ENCODE peak calls at places on chromosomes 5 and 9, in seven cellular contexts. One of them, this sample, is unnamed.
A peak's percentile ranks its signal among the peaks of the same experiment; 100 is the strongest.

GRCh38 chr5:30279237-30279636 is 914.2 kb upstream of the CDH6 start:
- DNase-seq in AG09319: no peak
- DNase-seq in stimulated activated CD8-positive, alpha-beta memory T cell treated with anti-CD3 and anti-CD28 coated beads, Interleukin-2, amount 100 ng/mL, for 1 hour: no peak
- DNase-seq in stimulated activated CD4-positive, alpha-beta T cell treated with anti-CD3 and anti-CD28 coated beads, Interleukin-1b, Interleukin-23, amount 100 ng/mL, for 24 hours: no peak
- DNase-seq in A549: no peak
- DNase-seq in nucleus accumbens: no peak
- DNase-seq in HTR-8/SVneo: peak; percentile 64
- DNase-seq in this sample: peak; percentile 79

GRCh38 chr9:132575005-132575609 is 7.3 kb upstream of the BARHL1 start:
- DNase-seq in AG09319: peak; percentile 24
- DNase-seq in stimulated activated CD8-positive, alpha-beta memory T cell treated with anti-CD3 and anti-CD28 coated beads, Interleukin-2, amount 100 ng/mL, for 1 hour: peak; percentile 13
- DNase-seq in stimulated activated CD4-positive, alpha-beta T cell treated with anti-CD3 and anti-CD28 coated beads, Interleukin-1b, Interleukin-23, amount 100 ng/mL, for 24 hours: no peak
- DNase-seq in A549: peak; percentile 88
- DNase-seq in nucleus accumbens: peak; percentile 31
- DNase-seq in HTR-8/SVneo: peak; percentile 79
- DNase-seq in this sample: peak; percentile 64

GRCh38 chr5:179416906-179417470 is 71.7 kb upstream of the ADAMTS2 start:
- DNase-seq in AG09319: no peak
- DNase-seq in stimulated activated CD8-positive, alpha-beta memory T cell treated with anti-CD3 and anti-CD28 coated beads, Interleukin-2, amount 100 ng/mL, for 1 hour: no peak
- DNase-seq in stimulated activated CD4-positive, alpha-beta T cell treated with anti-CD3 and anti-CD28 coated beads, Interleukin-1b, Interleukin-23, amount 100 ng/mL, for 24 hours: no peak
- DNase-seq in A549: no peak
- DNase-seq in nucleus accumbens: no peak
- DNase-seq in HTR-8/SVneo: no peak
- DNase-seq in this sample: no peak

GRCh38 chr5:54772232-54773168 is 212.9 kb downstream of the ESM1 start:
- DNase-seq in AG09319: no peak
- DNase-seq in stimulated activated CD8-positive, alpha-beta memory T cell treated with anti-CD3 and anti-CD28 coated beads, Interleukin-2, amount 100 ng/mL, for 1 hour: no peak
- DNase-seq in stimulated activated CD4-positive, alpha-beta T cell treated with anti-CD3 and anti-CD28 coated beads, Interleukin-1b, Interleukin-23, amount 100 ng/mL, for 24 hours: no peak
- DNase-seq in A549: no peak
- DNase-seq in nucleus accumbens: no peak
- DNase-seq in HTR-8/SVneo: no peak
- DNase-seq in this sample: no peak

GRCh38 chr5:173926359-173926758 is 38.2 kb downstream of the CPEB4 start:
- DNase-seq in AG09319: no peak
- DNase-seq in stimulated activated CD8-positive, alpha-beta memory T cell treated with anti-CD3 and anti-CD28 coated beads, Interleukin-2, amount 100 ng/mL, for 1 hour: no peak
- DNase-seq in stimulated activated CD4-positive, alpha-beta T cell treated with anti-CD3 and anti-CD28 coated beads, Interleukin-1b, Interleukin-23, amount 100 ng/mL, for 24 hours: no peak
- DNase-seq in A549: no peak
- DNase-seq in nucleus accumbens: no peak
- DNase-seq in HTR-8/SVneo: no peak
- DNase-seq in this sample: peak; percentile 21

GRCh38 chr9:18605763-18606162 is 131.8 kb downstream of the ADAMTSL1 start:
- DNase-seq in AG09319: peak; percentile 42
- DNase-seq in stimulated activated CD8-positive, alpha-beta memory T cell treated with anti-CD3 and anti-CD28 coated beads, Interleukin-2, amount 100 ng/mL, for 1 hour: no peak
- DNase-seq in stimulated activated CD4-positive, alpha-beta T cell treated with anti-CD3 and anti-CD28 coated beads, Interleukin-1b, Interleukin-23, amount 100 ng/mL, for 24 hours: no peak
- DNase-seq in A549: no peak
- DNase-seq in nucleus accumbens: no peak
- DNase-seq in HTR-8/SVneo: no peak
- DNase-seq in this sample: peak; percentile 71

GRCh38 chr9:127783111-127783621 is 2.7 kb upstream of the CDK9 start:
- DNase-seq in AG09319: no peak
- DNase-seq in stimulated activated CD8-positive, alpha-beta memory T cell treated with anti-CD3 and anti-CD28 coated beads, Interleukin-2, amount 100 ng/mL, for 1 hour: peak; percentile 54
- DNase-seq in stimulated activated CD4-positive, alpha-beta T cell treated with anti-CD3 and anti-CD28 coated beads, Interleukin-1b, Interleukin-23, amount 100 ng/mL, for 24 hours: no peak
- DNase-seq in A549: no peak
- DNase-seq in nucleus accumbens: no peak
- DNase-seq in HTR-8/SVneo: no peak
- DNase-seq in this sample: no peak

GRCh38 chr9:115808695-115809094 is 344.9 kb upstream of the PAPPA start:
- DNase-seq in AG09319: peak; percentile 18
- DNase-seq in stimulated activated CD8-positive, alpha-beta memory T cell treated with anti-CD3 and anti-CD28 coated beads, Interleukin-2, amount 100 ng/mL, for 1 hour: no peak
- DNase-seq in stimulated activated CD4-positive, alpha-beta T cell treated with anti-CD3 and anti-CD28 coated beads, Interleukin-1b, Interleukin-23, amount 100 ng/mL, for 24 hours: no peak
- DNase-seq in A549: no peak
- DNase-seq in nucleus accumbens: no peak
- DNase-seq in HTR-8/SVneo: no peak
- DNase-seq in this sample: peak; percentile 71

GRCh38 chr5:56383761-56384160 is 150.6 kb upstream of the ANKRD55 start:
- DNase-seq in AG09319: no peak
- DNase-seq in stimulated activated CD8-positive, alpha-beta memory T cell treated with anti-CD3 and anti-CD28 coated beads, Interleukin-2, amount 100 ng/mL, for 1 hour: no peak
- DNase-seq in stimulated activated CD4-positive, alpha-beta T cell treated with anti-CD3 and anti-CD28 coated beads, Interleukin-1b, Interleukin-23, amount 100 ng/mL, for 24 hours: no peak
- DNase-seq in A549: no peak
- DNase-seq in nucleus accumbens: no peak
- DNase-seq in HTR-8/SVneo: no peak
- DNase-seq in this sample: no peak

GRCh38 chr5:90386099-90386710 is 23.4 kb downstream of the CETN3 start:
- DNase-seq in AG09319: no peak
- DNase-seq in stimulated activated CD8-positive, alpha-beta memory T cell treated with anti-CD3 and anti-CD28 coated beads, Interleukin-2, amount 100 ng/mL, for 1 hour: no peak
- DNase-seq in stimulated activated CD4-positive, alpha-beta T cell treated with anti-CD3 and anti-CD28 coated beads, Interleukin-1b, Interleukin-23, amount 100 ng/mL, for 24 hours: no peak
- DNase-seq in A549: no peak
- DNase-seq in nucleus accumbens: no peak
- DNase-seq in HTR-8/SVneo: no peak
- DNase-seq in this sample: peak; percentile 22

GRCh38 chr5:2906302-2907090 is 155.0 kb upstream of the IRX2 start:
- DNase-seq in AG09319: no peak
- DNase-seq in stimulated activated CD8-positive, alpha-beta memory T cell treated with anti-CD3 and anti-CD28 coated beads, Interleukin-2, amount 100 ng/mL, for 1 hour: no peak
- DNase-seq in stimulated activated CD4-positive, alpha-beta T cell treated with anti-CD3 and anti-CD28 coated beads, Interleukin-1b, Interleukin-23, amount 100 ng/mL, for 24 hours: no peak
- DNase-seq in A549: no peak
- DNase-seq in nucleus accumbens: no peak
- DNase-seq in HTR-8/SVneo: no peak
- DNase-seq in this sample: no peak

GRCh38 chr5:172731286-172732073 is 39.5 kb downstream of the DUSP1 start:
- DNase-seq in AG09319: no peak
- DNase-seq in stimulated activated CD8-positive, alpha-beta memory T cell treated with anti-CD3 and anti-CD28 coated beads, Interleukin-2, amount 100 ng/mL, for 1 hour: no peak
- DNase-seq in stimulated activated CD4-positive, alpha-beta T cell treated with anti-CD3 and anti-CD28 coated beads, Interleukin-1b, Interleukin-23, amount 100 ng/mL, for 24 hours: no peak
- DNase-seq in A549: peak; percentile 53
- DNase-seq in nucleus accumbens: no peak
- DNase-seq in HTR-8/SVneo: no peak
- DNase-seq in this sample: no peak

GRCh38 chr9:106696804-106697203 is 166.2 kb upstream of the ZNF462 start:
- DNase-seq in AG09319: no peak
- DNase-seq in stimulated activated CD8-positive, alpha-beta memory T cell treated with anti-CD3 and anti-CD28 coated beads, Interleukin-2, amount 100 ng/mL, for 1 hour: no peak
- DNase-seq in stimulated activated CD4-positive, alpha-beta T cell treated with anti-CD3 and anti-CD28 coated beads, Interleukin-1b, Interleukin-23, amount 100 ng/mL, for 24 hours: no peak
- DNase-seq in A549: no peak
- DNase-seq in nucleus accumbens: no peak
- DNase-seq in HTR-8/SVneo: no peak
- DNase-seq in this sample: no peak

GRCh38 chr5:102296229-102296817 is at the start of gene SLCO4C1:
- DNase-seq in AG09319: no peak
- DNase-seq in stimulated activated CD8-positive, alpha-beta memory T cell treated with anti-CD3 and anti-CD28 coated beads, Interleukin-2, amount 100 ng/mL, for 1 hour: peak; percentile 44
- DNase-seq in stimulated activated CD4-positive, alpha-beta T cell treated with anti-CD3 and anti-CD28 coated beads, Interleukin-1b, Interleukin-23, amount 100 ng/mL, for 24 hours: peak; percentile 37
- DNase-seq in A549: peak; percentile 61
- DNase-seq in nucleus accumbens: peak; percentile 23
- DNase-seq in HTR-8/SVneo: peak; percentile 58
- DNase-seq in this sample: peak; percentile 58

GRCh38 chr9:124950050-124950718 is 9.3 kb upstream of the GOLGA1 start:
- DNase-seq in AG09319: no peak
- DNase-seq in stimulated activated CD8-positive, alpha-beta memory T cell treated with anti-CD3 and anti-CD28 coated beads, Interleukin-2, amount 100 ng/mL, for 1 hour: no peak
- DNase-seq in stimulated activated CD4-positive, alpha-beta T cell treated with anti-CD3 and anti-CD28 coated beads, Interleukin-1b, Interleukin-23, amount 100 ng/mL, for 24 hours: no peak
- DNase-seq in A549: no peak
- DNase-seq in nucleus accumbens: no peak
- DNase-seq in HTR-8/SVneo: no peak
- DNase-seq in this sample: no peak

GRCh38 chr9:15469406-15469805 is 41.4 kb downstream of the PSIP1 start:
- DNase-seq in AG09319: no peak
- DNase-seq in stimulated activated CD8-positive, alpha-beta memory T cell treated with anti-CD3 and anti-CD28 coated beads, Interleukin-2, amount 100 ng/mL, for 1 hour: no peak
- DNase-seq in stimulated activated CD4-positive, alpha-beta T cell treated with anti-CD3 and anti-CD28 coated beads, Interleukin-1b, Interleukin-23, amount 100 ng/mL, for 24 hours: no peak
- DNase-seq in A549: no peak
- DNase-seq in nucleus accumbens: no peak
- DNase-seq in HTR-8/SVneo: no peak
- DNase-seq in this sample: no peak

GRCh38 chr5:135462304-135462703 is 10.2 kb upstream of the TIFAB start:
- DNase-seq in AG09319: no peak
- DNase-seq in stimulated activated CD8-positive, alpha-beta memory T cell treated with anti-CD3 and anti-CD28 coated beads, Interleukin-2, amount 100 ng/mL, for 1 hour: no peak
- DNase-seq in stimulated activated CD4-positive, alpha-beta T cell treated with anti-CD3 and anti-CD28 coated beads, Interleukin-1b, Interleukin-23, amount 100 ng/mL, for 24 hours: peak; percentile 8
- DNase-seq in A549: peak; percentile 82
- DNase-seq in nucleus accumbens: no peak
- DNase-seq in HTR-8/SVneo: peak; percentile 75
- DNase-seq in this sample: peak; percentile 39

GRCh38 chr9:71271602-71272001 is 150.2 kb upstream of the TRPM3 start:
- DNase-seq in AG09319: no peak
- DNase-seq in stimulated activated CD8-positive, alpha-beta memory T cell treated with anti-CD3 and anti-CD28 coated beads, Interleukin-2, amount 100 ng/mL, for 1 hour: no peak
- DNase-seq in stimulated activated CD4-positive, alpha-beta T cell treated with anti-CD3 and anti-CD28 coated beads, Interleukin-1b, Interleukin-23, amount 100 ng/mL, for 24 hours: no peak
- DNase-seq in A549: no peak
- DNase-seq in nucleus accumbens: no peak
- DNase-seq in HTR-8/SVneo: no peak
- DNase-seq in this sample: no peak

GRCh38 chr5:116451905-116452450 is 122.6 kb downstream of the SEMA6A start:
- DNase-seq in AG09319: no peak
- DNase-seq in stimulated activated CD8-positive, alpha-beta memory T cell treated with anti-CD3 and anti-CD28 coated beads, Interleukin-2, amount 100 ng/mL, for 1 hour: no peak
- DNase-seq in stimulated activated CD4-positive, alpha-beta T cell treated with anti-CD3 and anti-CD28 coated beads, Interleukin-1b, Interleukin-23, amount 100 ng/mL, for 24 hours: no peak
- DNase-seq in A549: no peak
- DNase-seq in nucleus accumbens: no peak
- DNase-seq in HTR-8/SVneo: no peak
- DNase-seq in this sample: peak; percentile 4

GRCh38 chr9:112820886-112821285 is 69.8 kb downstream of the SLC46A2 start:
- DNase-seq in AG09319: peak; percentile 15
- DNase-seq in stimulated activated CD8-positive, alpha-beta memory T cell treated with anti-CD3 and anti-CD28 coated beads, Interleukin-2, amount 100 ng/mL, for 1 hour: no peak
- DNase-seq in stimulated activated CD4-positive, alpha-beta T cell treated with anti-CD3 and anti-CD28 coated beads, Interleukin-1b, Interleukin-23, amount 100 ng/mL, for 24 hours: no peak
- DNase-seq in A549: no peak
- DNase-seq in nucleus accumbens: no peak
- DNase-seq in HTR-8/SVneo: no peak
- DNase-seq in this sample: peak; percentile 57

GRCh38 chr9:106075991-106076390 is 381.6 kb downstream of the TMEM38B start:
- DNase-seq in AG09319: no peak
- DNase-seq in stimulated activated CD8-positive, alpha-beta memory T cell treated with anti-CD3 and anti-CD28 coated beads, Interleukin-2, amount 100 ng/mL, for 1 hour: no peak
- DNase-seq in stimulated activated CD4-positive, alpha-beta T cell treated with anti-CD3 and anti-CD28 coated beads, Interleukin-1b, Interleukin-23, amount 100 ng/mL, for 24 hours: no peak
- DNase-seq in A549: no peak
- DNase-seq in nucleus accumbens: no peak
- DNase-seq in HTR-8/SVneo: no peak
- DNase-seq in this sample: peak; percentile 4